ENCODE peak calls at places on chromosomes 5 and 9, in five cellular contexts. One of them, this sample, is unnamed.

GRCh38 chr9:137454145-137454505 is 5.0 kb downstream of the NSMF start:
- DNase-seq in effector CD4-positive, alpha-beta T cell: peak; percentile 19
- DNase-seq in HEK293T: peak; percentile 66
- DNase-seq in activated T-cell treated with anti-CD3 and anti-CD28 coated beads for 1 hour: no peak
- DNase-seq in IMR-90: no peak
- DNase-seq in this sample: peak; percentile 75

GRCh38 chr5:175686826-175687225 is 29.0 kb downstream of the HRH2 start:
- DNase-seq in HEK293T: no peak
- DNase-seq in IMR-90: no peak
- DNase-seq in effector CD4-positive, alpha-beta T cell: no peak
- DNase-seq in activated T-cell treated with anti-CD3 and anti-CD28 coated beads for 1 hour: no peak
- DNase-seq in this sample: no peak

GRCh38 chr9:131402073-131402472 is 8.2 kb downstream of the PRRC2B start:
- DNase-seq in effector CD4-positive, alpha-beta T cell: no peak
- DNase-seq in HEK293T: no peak
- DNase-seq in activated T-cell treated with anti-CD3 and anti-CD28 coated beads for 1 hour: no peak
- DNase-seq in IMR-90: peak; percentile 83
- DNase-seq in this sample: no peak

GRCh38 chr5:158614951-158615350 is 484.8 kb downstream of the EBF1 start:
- DNase-seq in IMR-90: no peak
- DNase-seq in effector CD4-positive, alpha-beta T cell: no peak
- DNase-seq in HEK293T: no peak
- DNase-seq in activated T-cell treated with anti-CD3 and anti-CD28 coated beads for 1 hour: no peak
- DNase-seq in this sample: no peak

GRCh38 chr5:1384521-1384920 is 39.6 kb upstream of the CLPTM1L start:
- DNase-seq in HEK293T: no peak
- DNase-seq in effector CD4-positive, alpha-beta T cell: no peak
- DNase-seq in IMR-90: no peak
- DNase-seq in activated T-cell treated with anti-CD3 and anti-CD28 coated beads for 1 hour: no peak
- DNase-seq in this sample: no peak

GRCh38 chr5:58279259-58279658 is 180.6 kb downstream of the PLK2 start:
- DNase-seq in HEK293T: no peak
- DNase-seq in effector CD4-positive, alpha-beta T cell: no peak
- DNase-seq in activated T-cell treated with anti-CD3 and anti-CD28 coated beads for 1 hour: no peak
- DNase-seq in IMR-90: no peak
- DNase-seq in this sample: no peak

GRCh38 chr9:37916471-37917314 is 12.8 kb upstream of the SLC25A51 start:
- DNase-seq in HEK293T: no peak
- DNase-seq in IMR-90: no peak
- DNase-seq in effector CD4-positive, alpha-beta T cell: no peak
- DNase-seq in activated T-cell treated with anti-CD3 and anti-CD28 coated beads for 1 hour: no peak
- DNase-seq in this sample: no peak

GRCh38 chr5:145800181-145800580 is 35.0 kb downstream of the PRELID2 start:
- DNase-seq in effector CD4-positive, alpha-beta T cell: no peak
- DNase-seq in HEK293T: no peak
- DNase-seq in IMR-90: no peak
- DNase-seq in activated T-cell treated with anti-CD3 and anti-CD28 coated beads for 1 hour: no peak
- DNase-seq in this sample: no peak

GRCh38 chr9:95004452-95005275 is 278.2 kb downstream of the AOPEP start:
- DNase-seq in activated T-cell treated with anti-CD3 and anti-CD28 coated beads for 1 hour: peak; percentile 12
- DNase-seq in HEK293T: peak; percentile 65
- DNase-seq in effector CD4-positive, alpha-beta T cell: no peak
- DNase-seq in IMR-90: no peak
- DNase-seq in this sample: no peak

GRCh38 chr5:37717613-37718431 is 122.0 kb downstream of the GDNF start:
- DNase-seq in activated T-cell treated with anti-CD3 and anti-CD28 coated beads for 1 hour: no peak
- DNase-seq in HEK293T: peak; percentile 76
- DNase-seq in effector CD4-positive, alpha-beta T cell: no peak
- DNase-seq in IMR-90: peak; percentile 88
- DNase-seq in this sample: no peak

GRCh38 chr9:36102742-36103495 is 33.6 kb upstream of the GLIPR2 start:
- DNase-seq in effector CD4-positive, alpha-beta T cell: peak; percentile 87
- DNase-seq in HEK293T: peak; percentile 73
- DNase-seq in activated T-cell treated with anti-CD3 and anti-CD28 coated beads for 1 hour: peak; percentile 89
- DNase-seq in IMR-90: peak; percentile 71
- DNase-seq in this sample: peak; percentile 54

GRCh38 chr9:20378851-20379250 is 243.4 kb downstream of the MLLT3 start:
- DNase-seq in IMR-90: no peak
- DNase-seq in activated T-cell treated with anti-CD3 and anti-CD28 coated beads for 1 hour: no peak
- DNase-seq in effector CD4-positive, alpha-beta T cell: no peak
- DNase-seq in HEK293T: no peak
- DNase-seq in this sample: no peak

GRCh38 chr5:150587830-150588494 is 52.5 kb upstream of the SYNPO start:
- DNase-seq in HEK293T: no peak
- DNase-seq in activated T-cell treated with anti-CD3 and anti-CD28 coated beads for 1 hour: no peak
- DNase-seq in IMR-90: no peak
- DNase-seq in effector CD4-positive, alpha-beta T cell: no peak
- DNase-seq in this sample: no peak

GRCh38 chr9:121450241-121450640 is 49.4 kb downstream of the GGTA1 start:
- DNase-seq in HEK293T: peak; percentile 16
- DNase-seq in effector CD4-positive, alpha-beta T cell: no peak
- DNase-seq in activated T-cell treated with anti-CD3 and anti-CD28 coated beads for 1 hour: no peak
- DNase-seq in IMR-90: no peak
- DNase-seq in this sample: no peak

GRCh38 chr5:168578006-168578405 is 1.2 kb downstream of the PANK3 start:
- DNase-seq in HEK293T: no peak
- DNase-seq in activated T-cell treated with anti-CD3 and anti-CD28 coated beads for 1 hour: no peak
- DNase-seq in effector CD4-positive, alpha-beta T cell: no peak
- DNase-seq in IMR-90: peak; percentile 37
- DNase-seq in this sample: no peak

GRCh38 chr9:128733256-128733655 is 9.3 kb upstream of the ZDHHC12 start:
- DNase-seq in HEK293T: peak; percentile 84
- DNase-seq in activated T-cell treated with anti-CD3 and anti-CD28 coated beads for 1 hour: no peak
- DNase-seq in effector CD4-positive, alpha-beta T cell: no peak
- DNase-seq in IMR-90: peak; percentile 81
- DNase-seq in this sample: no peak

GRCh38 chr5:1343931-1344901 is 683 bp downstream of the CLPTM1L start:
- DNase-seq in HEK293T: peak; percentile 38
- DNase-seq in activated T-cell treated with anti-CD3 and anti-CD28 coated beads for 1 hour: no peak
- DNase-seq in effector CD4-positive, alpha-beta T cell: no peak
- DNase-seq in IMR-90: peak; percentile 12
- DNase-seq in this sample: no peak

GRCh38 chr5:39428639-39429038 is 3.9 kb upstream of the DAB2 start:
- DNase-seq in effector CD4-positive, alpha-beta T cell: no peak
- DNase-seq in IMR-90: no peak
- DNase-seq in HEK293T: no peak
- DNase-seq in activated T-cell treated with anti-CD3 and anti-CD28 coated beads for 1 hour: no peak
- DNase-seq in this sample: no peak

GRCh38 chr9:79233542-79233941 is 338.2 kb upstream of the TLE4 start:
- DNase-seq in HEK293T: peak; percentile 79
- DNase-seq in effector CD4-positive, alpha-beta T cell: no peak
- DNase-seq in activated T-cell treated with anti-CD3 and anti-CD28 coated beads for 1 hour: no peak
- DNase-seq in IMR-90: peak; percentile 27
- DNase-seq in this sample: no peak

GRCh38 chr5:143573568-143574170 is 170.2 kb upstream of the NR3C1 start:
- DNase-seq in HEK293T: no peak
- DNase-seq in effector CD4-positive, alpha-beta T cell: no peak
- DNase-seq in activated T-cell treated with anti-CD3 and anti-CD28 coated beads for 1 hour: no peak
- DNase-seq in IMR-90: no peak
- DNase-seq in this sample: no peak

GRCh38 chr5:1063661-1064382 is 48.0 kb downstream of the SLC12A7 start:
- DNase-seq in effector CD4-positive, alpha-beta T cell: no peak
- DNase-seq in activated T-cell treated with anti-CD3 and anti-CD28 coated beads for 1 hour: no peak
- DNase-seq in HEK293T: no peak
- DNase-seq in IMR-90: no peak
- DNase-seq in this sample: no peak

GRCh38 chr9:75979362-75979761 is 88.9 kb downstream of the PCSK5 start:
- DNase-seq in HEK293T: peak; percentile 34
- DNase-seq in IMR-90: peak; percentile 13
- DNase-seq in activated T-cell treated with anti-CD3 and anti-CD28 coated beads for 1 hour: no peak
- DNase-seq in effector CD4-positive, alpha-beta T cell: no peak
- DNase-seq in this sample: no peak

GRCh38 chr5:119287547-119288073 is 68.2 kb upstream of the TNFAIP8 start:
- DNase-seq in activated T-cell treated with anti-CD3 and anti-CD28 coated beads for 1 hour: no peak
- DNase-seq in effector CD4-positive, alpha-beta T cell: peak; percentile 57
- DNase-seq in HEK293T: no peak
- DNase-seq in IMR-90: peak; percentile 32
- DNase-seq in this sample: no peak

GRCh38 chr9:99478469-99479027 is 256.5 kb downstream of the SEC61B start:
- DNase-seq in effector CD4-positive, alpha-beta T cell: no peak
- DNase-seq in activated T-cell treated with anti-CD3 and anti-CD28 coated beads for 1 hour: no peak
- DNase-seq in HEK293T: no peak
- DNase-seq in IMR-90: no peak
- DNase-seq in this sample: no peak

GRCh38 chr9:134951994-134952393 is 34.3 kb upstream of the FCN1 start:
- DNase-seq in HEK293T: no peak
- DNase-seq in activated T-cell treated with anti-CD3 and anti-CD28 coated beads for 1 hour: no peak
- DNase-seq in IMR-90: no peak
- DNase-seq in effector CD4-positive, alpha-beta T cell: no peak
- DNase-seq in this sample: no peak

GRCh38 chr9:6923081-6923480 is 165.3 kb downstream of the KDM4C start:
- DNase-seq in IMR-90: no peak
- DNase-seq in activated T-cell treated with anti-CD3 and anti-CD28 coated beads for 1 hour: no peak
- DNase-seq in HEK293T: no peak
- DNase-seq in effector CD4-positive, alpha-beta T cell: no peak
- DNase-seq in this sample: no peak

GRCh38 chr9:77751341-77752091 is 103.4 kb upstream of the GNA14 start:
- DNase-seq in IMR-90: peak; percentile 81
- DNase-seq in HEK293T: peak; percentile 49
- DNase-seq in activated T-cell treated with anti-CD3 and anti-CD28 coated beads for 1 hour: no peak
- DNase-seq in effector CD4-positive, alpha-beta T cell: no peak
- DNase-seq in this sample: no peak

GRCh38 chr5:1380910-1381309 is 36.0 kb upstream of the CLPTM1L start:
- DNase-seq in HEK293T: no peak
- DNase-seq in effector CD4-positive, alpha-beta T cell: no peak
- DNase-seq in IMR-90: no peak
- DNase-seq in activated T-cell treated with anti-CD3 and anti-CD28 coated beads for 1 hour: no peak
- DNase-seq in this sample: no peak

GRCh38 chr9:130212543-130213297 is 40.5 kb downstream of the NCS1 start:
- DNase-seq in IMR-90: no peak
- DNase-seq in HEK293T: no peak
- DNase-seq in activated T-cell treated with anti-CD3 and anti-CD28 coated beads for 1 hour: no peak
- DNase-seq in effector CD4-positive, alpha-beta T cell: no peak
- DNase-seq in this sample: no peak

GRCh38 chr9:87792831-87793288 is 66.9 kb downstream of the CTSL start:
- DNase-seq in effector CD4-positive, alpha-beta T cell: no peak
- DNase-seq in HEK293T: no peak
- DNase-seq in activated T-cell treated with anti-CD3 and anti-CD28 coated beads for 1 hour: no peak
- DNase-seq in IMR-90: peak; percentile 43
- DNase-seq in this sample: no peak

GRCh38 chr5:90866333-90866732 is 307.7 kb downstream of the ADGRV1 start:
- DNase-seq in HEK293T: peak; percentile 28
- DNase-seq in IMR-90: peak; percentile 28
- DNase-seq in activated T-cell treated with anti-CD3 and anti-CD28 coated beads for 1 hour: no peak
- DNase-seq in effector CD4-positive, alpha-beta T cell: no peak
- DNase-seq in this sample: no peak

This sample was measured in CMK.